ENCODE peak calls at places on chromosome 17, in seven cellular contexts. Z is left lung, X is body of pancreas, F is H1, H is stomach, J is neural progenitor cell, B is AG04450. I is an unnamed sample.

GRCh38 chr17:2828396-2829038 is 32.3 kb downstream of the RAP1GAP2 start:
- DNase-seq in H (peak), J (peak), X (peak), F (peak), B (no peak), Z (peak), I (peak)

GRCh38 chr17:56820207-56820606 is 13.5 kb downstream of the C17orf67 start:
- DNase-seq in F (no peak), B (no peak), Z (no peak), J (no peak), X (no peak), H (no peak), I (no peak)

GRCh38 chr17:9519873-9520272 is 55.7 kb downstream of the STX8 start:
- DNase-seq in B (no peak), J (no peak), F (no peak), Z (no peak), X (no peak), H (no peak), I (no peak)

GRCh38 chr17:1571362-1571746 is 8.8 kb upstream of the PITPNA start:
- DNase-seq in Z (no peak), B (no peak), J (no peak), H (no peak), F (no peak), X (no peak), I (no peak)

GRCh38 chr17:74599531-74599939 is 7.5 kb upstream of the CD300LD start:
- DNase-seq in H (no peak), F (no peak), B (no peak), X (no peak), Z (no peak), J (no peak), I (peak)

GRCh38 chr17:18021372-18021771 is 17.6 kb downstream of the ATPAF2 start:
- DNase-seq in F (no peak), X (no peak), J (no peak), B (no peak), Z (no peak), H (no peak), I (no peak)

GRCh38 chr17:10197721-10198508 is 491 bp downstream of the GAS7 start:
- DNase-seq in B (no peak), H (no peak), F (no peak), Z (peak), J (peak), X (no peak), I (peak)

GRCh38 chr17:32558997-32559650 is 72.3 kb downstream of the CDK5R1 start:
- DNase-seq in F (no peak), B (no peak), H (no peak), J (no peak), Z (no peak), X (no peak), I (no peak)

GRCh38 chr17:46127524-46127923 is 65.7 kb downstream of the KANSL1 start:
- DNase-seq in F (no peak), X (no peak), H (no peak), Z (no peak), J (no peak), B (no peak), I (no peak)

GRCh38 chr17:55158439-55158838 is 106.3 kb upstream of the HLF start:
- DNase-seq in X (no peak), B (no peak), J (no peak), Z (no peak), F (no peak), H (no peak), I (no peak)

GRCh38 chr17:55441544-55441943 is 19.9 kb upstream of the MMD start:
- DNase-seq in F (no peak), J (no peak), Z (no peak), B (no peak), X (no peak), H (no peak), I (no peak)

GRCh38 chr17:44007346-44008204 is 3.2 kb downstream of the NAGS start:
- DNase-seq in B (no peak), H (no peak), X (no peak), J (no peak), Z (peak), F (peak), I (no peak)

GRCh38 chr17:30379303-30380105 is 777 bp downstream of the CPD start:
- DNase-seq in Z (peak), H (peak), F (peak), X (peak), J (peak), B (no peak), I (peak)

GRCh38 chr17:43175213-43176118 is 4.5 kb downstream of the NBR1 start:
- DNase-seq in Z (no peak), X (no peak), B (peak), H (no peak), J (no peak), F (no peak), I (no peak)

GRCh38 chr17:36667922-36668321 is 66.5 kb downstream of the MRM1 start:
- DNase-seq in F (no peak), H (no peak), J (no peak), Z (no peak), B (no peak), X (no peak), I (no peak)

GRCh38 chr17:40150215-40150614 is 9.9 kb downstream of the CASC3 start:
- DNase-seq in B (no peak), F (no peak), Z (no peak), H (no peak), J (no peak), X (no peak), I (no peak)

GRCh38 chr17:12744298-12744697 is 45.0 kb upstream of the ARHGAP44 start:
- DNase-seq in H (no peak), J (no peak), B (no peak), X (no peak), F (no peak), Z (no peak), I (no peak)

GRCh38 chr17:29929006-29929543 is 953 bp downstream of the SSH2 start:
- DNase-seq in X (peak), F (peak), J (peak), H (peak), B (no peak), Z (no peak), I (peak)

GRCh38 chr17:11548398-11548797 is 49.9 kb upstream of the DNAH9 start:
- DNase-seq in Z (no peak), J (no peak), B (no peak), H (no peak), F (no peak), X (no peak), I (no peak)

GRCh38 chr17:47850373-47850691 is 631 bp downstream of the SP6 start:
- DNase-seq in J (no peak), B (no peak), H (no peak), Z (no peak), X (no peak), F (no peak), I (no peak)

GRCh38 chr17:82235775-82236141 is 6.9 kb downstream of the SLC16A3 start:
- DNase-seq in J (no peak), H (no peak), Z (peak), B (no peak), F (no peak), X (no peak), I (no peak)

GRCh38 chr17:57517519-57518342 is 227.4 kb downstream of the CCDC182 start:
- DNase-seq in J (no peak), B (no peak), X (no peak), H (no peak), Z (no peak), F (no peak), I (no peak)

GRCh38 chr17:1562178-1562643 is 381 bp downstream of the PITPNA start:
- DNase-seq in H (peak), X (peak), J (no peak), F (no peak), Z (peak), B (no peak), I (peak)

GRCh38 chr17:8124350-8125195 is 667 bp upstream of the HES7 start:
- DNase-seq in J (peak), H (no peak), B (no peak), F (peak), Z (peak), X (no peak), I (no peak)

GRCh38 chr17:29112780-29113295 is 67.4 kb downstream of the MYO18A start:
- DNase-seq in H (peak), Z (peak), X (peak), F (no peak), B (no peak), J (no peak), I (peak)

GRCh38 chr17:64064331-64064730 is 43.9 kb upstream of the ICAM2 start:
- DNase-seq in H (peak), Z (no peak), J (no peak), B (no peak), F (no peak), X (peak), I (no peak)

GRCh38 chr17:48566717-48567116 is 11.4 kb downstream of the HOXB4 start:
- DNase-seq in H (no peak), Z (no peak), F (no peak), B (no peak), J (no peak), X (no peak), I (no peak)

GRCh38 chr17:61616783-61617182 is 25.8 kb upstream of the NACA2 start:
- DNase-seq in B (no peak), J (no peak), F (no peak), X (no peak), Z (no peak), H (no peak), I (no peak)

GRCh38 chr17:82592751-82593589 is 55.3 kb downstream of the WDR45B start:
- DNase-seq in H (peak), F (peak), Z (peak), X (peak), B (peak), J (peak), I (peak)

GRCh38 chr17:81113158-81113724 is 52.1 kb upstream of the PVALEF start:
- DNase-seq in X (no peak), F (no peak), H (no peak), Z (no peak), B (no peak), J (no peak), I (no peak)

GRCh38 chr17:67393809-67394418 is 16.8 kb downstream of the PITPNC1 start:
- DNase-seq in J (no peak), F (no peak), Z (no peak), H (no peak), B (no peak), X (no peak), I (no peak)

GRCh38 chr17:67392111-67392510 is 15.0 kb downstream of the PITPNC1 start:
- DNase-seq in Z (no peak), X (no peak), F (no peak), J (no peak), B (no peak), H (no peak), I (no peak)

GRCh38 chr17:67388986-67389385 is 11.9 kb downstream of the PITPNC1 start:
- DNase-seq in X (no peak), J (no peak), B (no peak), F (no peak), H (no peak), Z (no peak), I (no peak)

GRCh38 chr17:67390006-67390645 is 13.0 kb downstream of the PITPNC1 start:
- DNase-seq in B (no peak), X (no peak), H (no peak), Z (no peak), J (no peak), F (no peak), I (no peak)

DNA sequence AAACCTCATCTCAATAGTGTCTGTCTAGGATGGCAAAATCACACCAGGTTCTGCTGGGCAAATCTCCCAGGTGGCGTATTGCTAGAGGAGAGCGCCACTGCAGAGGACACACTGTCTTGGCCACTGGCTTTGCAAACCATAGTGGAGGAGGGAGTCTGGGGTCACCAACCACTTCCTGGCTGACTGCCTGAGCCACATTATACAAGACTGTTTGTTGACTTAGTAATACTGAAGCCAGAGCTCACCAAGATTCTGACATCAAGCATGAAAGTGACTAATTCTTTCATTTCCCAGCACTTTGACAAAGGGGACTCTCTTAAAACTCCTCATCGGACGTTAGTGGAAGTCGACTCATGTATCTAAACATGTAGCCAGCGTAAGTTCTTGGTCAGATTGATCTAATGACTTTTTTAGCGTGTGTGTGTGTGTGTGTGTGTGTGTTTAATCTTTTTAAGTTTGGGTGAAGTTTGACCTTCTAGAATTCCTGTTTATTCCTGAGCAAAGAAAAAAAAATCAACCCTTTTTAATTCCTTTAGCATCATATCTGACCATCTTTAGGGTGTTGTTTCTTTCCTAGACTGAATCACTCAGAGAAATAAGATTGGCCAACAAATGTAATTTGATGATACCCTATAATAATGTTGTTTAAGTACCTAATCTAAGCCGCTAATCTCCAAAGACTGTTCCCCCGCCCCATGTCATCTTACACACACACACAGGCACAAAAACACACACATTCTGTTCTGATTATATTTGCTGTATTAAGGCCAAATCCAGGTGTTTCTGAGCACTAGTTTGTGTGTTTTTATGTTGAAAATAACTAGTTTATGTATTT is 13.8 kb downstream of the PITPNC1 start:
- DNase-seq in H (peak), X (peak), B (peak), J (no peak), Z (no peak), F (no peak), I (no peak)
- TF ChIP-seq CTCF in H (no peak), X (no peak), B (no peak), J (no peak), Z (no peak), F (no peak), I (no peak)

DNA sequence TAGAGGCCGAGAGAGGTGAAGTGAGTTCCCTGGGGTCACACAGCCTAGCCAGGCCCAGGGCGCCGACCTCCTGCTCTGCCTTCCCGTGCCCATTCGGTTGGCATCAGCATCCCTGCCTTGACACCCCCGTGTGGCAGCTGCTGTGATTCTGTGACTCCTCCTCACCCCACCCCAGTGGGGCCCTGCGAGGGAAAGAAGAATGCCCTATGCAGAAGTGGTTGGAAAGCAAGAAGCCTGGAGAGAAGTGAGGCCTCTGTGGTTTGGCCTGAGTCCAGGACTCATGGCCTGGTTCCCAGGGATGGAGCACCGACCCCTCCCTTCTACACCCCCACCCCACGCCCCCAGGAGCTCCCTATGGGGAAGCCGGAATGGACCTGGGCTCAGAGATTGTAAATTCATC is 296.2 kb downstream of the SEC14L1 start:
- DNase-seq in B (peak), J (no peak), H (no peak), F (no peak), X (no peak), Z (no peak), I (no peak)
- TF ChIP-seq CTCF in B (peak), J (no peak), H (no peak), F (no peak), X (no peak), Z (no peak), I (no peak)

DNA sequence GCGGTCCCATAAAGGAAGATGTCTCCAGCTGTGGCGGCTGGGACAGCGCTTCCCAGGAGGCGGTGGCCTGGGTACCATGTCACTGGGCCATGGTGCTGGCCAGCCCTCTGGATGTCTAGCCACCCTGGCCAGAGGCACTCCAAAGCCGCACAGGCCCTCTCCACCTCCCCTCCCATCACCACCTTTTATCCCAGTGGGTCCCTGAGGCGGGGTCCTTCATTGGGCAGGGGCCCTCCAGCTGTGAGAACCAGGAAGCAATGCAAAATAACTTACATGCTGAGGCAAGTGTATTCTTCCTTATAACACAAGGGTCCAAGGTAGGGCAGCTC is 23.1 kb downstream of the RAB11FIP4 start:
- DNase-seq in Z (no peak), B (no peak), H (no peak), X (no peak), F (no peak), J (no peak), I (no peak)
- TF ChIP-seq CTCF in Z (no peak), B (no peak), H (no peak), X (no peak), F (no peak), J (no peak), I (no peak)

DNA sequence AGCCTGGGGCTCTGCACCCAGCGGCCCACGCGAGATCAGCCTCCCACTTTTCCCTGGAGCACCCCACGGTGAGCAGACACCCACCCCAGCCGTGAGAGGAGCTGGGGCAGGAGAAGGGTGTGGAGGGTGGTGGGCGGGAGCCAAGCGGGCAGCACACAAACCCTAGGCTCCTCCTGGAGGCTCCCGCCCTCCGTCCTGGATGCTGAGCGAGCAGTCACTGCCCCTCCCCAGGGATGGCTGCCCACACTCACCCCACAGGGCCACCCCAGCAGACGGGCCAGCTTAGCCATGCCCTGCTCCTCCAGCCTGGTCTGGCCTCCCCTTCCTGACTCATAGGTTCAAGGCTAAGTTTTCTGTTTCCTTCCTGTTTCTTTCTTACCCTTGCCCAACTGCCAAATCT is 15.7 kb upstream of the ABCC3 start:
- DNase-seq in X (no peak), Z (no peak), B (no peak), F (no peak), J (no peak), H (no peak), I (no peak)
- TF ChIP-seq CTCF in X (no peak), Z (no peak), B (no peak), F (no peak), J (no peak), H (no peak), I (no peak)

GRCh38 chr17:72388765-72389473 is 268.1 kb downstream of the SOX9 start:
- DNase-seq in J (no peak), X (no peak), B (no peak), F (no peak), Z (no peak), H (no peak), I (no peak)
- TF ChIP-seq CTCF in J (no peak), X (no peak), B (peak), F (peak), Z (no peak), H (peak), I (no peak)

DNA sequence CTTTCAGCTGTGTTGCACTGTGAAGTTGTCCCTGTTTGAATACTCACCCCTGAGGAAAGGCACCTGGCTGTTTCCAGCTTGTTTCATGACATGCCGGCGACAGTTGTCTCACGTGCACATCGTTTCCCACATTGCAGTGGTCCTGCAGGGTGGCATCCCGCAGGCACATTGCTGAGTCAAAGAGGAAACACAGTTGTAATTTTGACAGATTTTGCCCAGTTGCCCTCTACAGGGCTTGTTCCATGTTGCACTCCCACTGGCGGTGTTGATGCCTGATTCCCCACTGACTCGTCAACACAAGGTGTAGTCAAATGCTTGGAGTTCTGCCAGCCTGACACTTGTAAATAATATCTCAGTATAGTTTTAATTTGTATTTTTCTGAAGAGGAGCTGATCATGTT is 23.8 kb downstream of the EPN2 start:
- DNase-seq in F (no peak), Z (no peak), H (no peak), J (peak), B (no peak), X (no peak), I (no peak)
- TF ChIP-seq CTCF in F (peak), Z (no peak), H (no peak), J (no peak), B (no peak), X (no peak), I (no peak)